ENCODE peak calls at places on chromosomes 5 and 9, in seven cellular contexts. B is heart right ventricle; P is ecto neural progenitor cell; T is HepG2; R is heart left ventricle; H is CD8-positive, alpha-beta memory T cell; C is mesendoderm. X is an unnamed sample.

GRCh38 chr9:89366711-89367110 is 48.4 kb downstream of the SECISBP2 start:
- DNase-seq in T (no peak), R (no peak), C (no peak), B (no peak), P (no peak), H (no peak), X (no peak)

GRCh38 chr5:154010660-154011059 is 28.1 kb downstream of the FAM114A2 start:
- DNase-seq in T (no peak), B (no peak), C (no peak), P (no peak), R (no peak), H (no peak), X (no peak)

GRCh38 chr9:83238871-83239624 is 176.1 kb upstream of the RASEF start:
- DNase-seq in T (peak), P (no peak), H (no peak), C (no peak), B (no peak), R (no peak), X (no peak)

GRCh38 chr9:134396258-134396742 is 70.0 kb downstream of the RXRA start:
- DNase-seq in R (no peak), B (no peak), T (no peak), C (no peak), H (peak), P (no peak), X (peak)

GRCh38 chr9:5947912-5948311 is 57.2 kb downstream of the MLANA start:
- DNase-seq in B (no peak), H (no peak), T (no peak), P (no peak), C (peak), R (no peak), X (no peak)

GRCh38 chr5:91293131-91293530 is 90.0 kb downstream of the ARRDC3 start:
- DNase-seq in B (no peak), P (peak), T (no peak), C (peak), H (no peak), R (no peak), X (no peak)

GRCh38 chr9:36322462-36322861 is 64.2 kb upstream of the GNE start:
- DNase-seq in C (no peak), H (no peak), R (no peak), B (no peak), P (no peak), T (no peak), X (no peak)

GRCh38 chr5:42586625-42587024 is 163.4 kb downstream of the GHR start:
- DNase-seq in T (no peak), B (peak), C (no peak), P (no peak), R (peak), H (no peak), X (no peak)

GRCh38 chr5:149757186-149757950 is 27.3 kb downstream of the PPARGC1B start:
- DNase-seq in R (no peak), P (no peak), C (no peak), T (no peak), H (no peak), B (no peak), X (no peak)

GRCh38 chr9:4382722-4383317 is 83.0 kb upstream of the GLIS3 start:
- DNase-seq in R (no peak), B (no peak), C (peak), H (no peak), T (no peak), P (no peak), X (no peak)

GRCh38 chr5:43482490-43483064 is 1.1 kb downstream of the TMEM267 start:
- DNase-seq in T (peak), H (no peak), P (no peak), C (peak), R (no peak), B (no peak), X (no peak)

GRCh38 chr5:57202811-57203210 is 29.0 kb downstream of the GPBP1 start:
- DNase-seq in P (no peak), T (no peak), C (no peak), B (no peak), R (no peak), H (no peak), X (no peak)

GRCh38 chr5:137695651-137696428 is 40.0 kb downstream of the KLHL3 start:
- DNase-seq in C (no peak), R (peak), T (no peak), B (peak), H (no peak), P (no peak), X (peak)

GRCh38 chr5:123997354-123998215 is 485.6 kb downstream of the CSNK1G3 start:
- DNase-seq in B (no peak), H (no peak), P (no peak), C (peak), T (no peak), R (no peak), X (no peak)

GRCh38 chr9:136721339-136722092 is 9.1 kb downstream of the DIPK1B start:
- DNase-seq in T (no peak), C (no peak), H (no peak), R (no peak), P (no peak), B (no peak), X (no peak)

GRCh38 chr9:2765250-2765880 is 48.1 kb downstream of the KCNV2 start:
- DNase-seq in H (no peak), B (no peak), R (no peak), C (peak), T (no peak), P (no peak), X (no peak)

GRCh38 chr9:69885474-69885929 is 64.9 kb downstream of the CFAP95 start:
- DNase-seq in T (no peak), P (no peak), R (no peak), H (no peak), C (peak), B (no peak), X (no peak)

GRCh38 chr5:138180183-138180782 is 1.4 kb downstream of the KIF20A start:
- DNase-seq in P (no peak), C (peak), T (peak), B (no peak), R (no peak), H (no peak), X (no peak)

GRCh38 chr9:137441289-137441934 is at the start of gene ENTPD8:
- DNase-seq in B (peak), T (peak), P (peak), C (peak), H (peak), R (no peak), X (no peak)